ENCODE peak calls at places on chromosomes 16 and 17, in five cellular contexts. M is GM23338, Z is mammary epithelial cell, J is body of pancreas, D is mesenchymal stem cell. P is an unnamed sample.
A peak's percentile ranks its signal among the peaks of the same experiment; 100 is the strongest.

GRCh38 chr17:32627233-32628008 is 140.6 kb downstream of the CDK5R1 start:
- DNase-seq in M (peak; percentile 98), Z (no peak), J (peak; percentile 37), D (no peak), P (no peak)

GRCh38 chr16:76639685-76640289 is 362.6 kb downstream of the CNTNAP4 start:
- DNase-seq in M (peak; percentile 84), Z (peak; percentile 47), J (peak; percentile 17), D (peak; percentile 90), P (peak; percentile 36)

GRCh38 chr17:51371732-51372151 is 111.4 kb downstream of the UTP18 start:
- DNase-seq in M (peak; percentile 87), Z (peak; percentile 47), J (peak; percentile 18), D (peak; percentile 18), P (peak; percentile 37)

GRCh38 chr16:86565181-86565631 is 1.4 kb upstream of the FOXC2 start:
- DNase-seq in M (peak; percentile 32), Z (no peak), J (no peak), D (no peak), P (no peak)

GRCh38 chr17:76385892-76386786 is 1.7 kb downstream of the SPHK1 start:
- DNase-seq in M (peak; percentile 93), Z (peak; percentile 74), J (peak; percentile 78), D (peak; percentile 79), P (peak; percentile 94)

GRCh38 chr17:11899494-11899893 is 97.8 kb downstream of the ZNF18 start:
- DNase-seq in M (peak; percentile 5), Z (no peak), J (no peak), D (no peak), P (no peak)

GRCh38 chr16:75555707-75556512 is at the start of gene TMEM231:
- DNase-seq in M (peak; percentile 97), Z (peak; percentile 92), J (peak; percentile 96), D (peak; percentile 95), P (peak; percentile 98)

GRCh38 chr16:16150117-16150877 is 73.0 kb downstream of the ABCC6 start:
- DNase-seq in M (peak; percentile 28), Z (no peak), J (peak; percentile 87), D (no peak), P (peak; percentile 29)

GRCh38 chr16:67101683-67102082 is 8.1 kb upstream of the PHAF1 start:
- DNase-seq in M (no peak), Z (no peak), J (no peak), D (peak; percentile 44), P (no peak)

GRCh38 chr17:4953461-4953961 is 2.6 kb downstream of the ENO3 start:
- DNase-seq in M (no peak), Z (no peak), J (no peak), D (no peak), P (peak; percentile 65)

GRCh38 chr17:78346605-78347250 is 13.1 kb downstream of the SOCS3 start:
- DNase-seq in M (peak; percentile 37), Z (peak; percentile 54), J (no peak), D (no peak), P (no peak)

GRCh38 chr17:81487487-81488275 is 24.9 kb downstream of the ACTG1 start:
- DNase-seq in M (peak; percentile 78), Z (peak; percentile 38), J (peak; percentile 79), D (peak; percentile 66), P (peak; percentile 94)

GRCh38 chr16:78562650-78563049 is 463.2 kb downstream of the WWOX start:
- DNase-seq in M (no peak), Z (no peak), J (no peak), D (no peak), P (no peak)

GRCh38 chr17:78384479-78385175 is 6.2 kb downstream of the PGS1 start:
- DNase-seq in M (no peak), Z (no peak), J (no peak), D (no peak), P (no peak)

GRCh38 chr17:76147211-76148014 is 6.4 kb upstream of the FOXJ1 start:
- DNase-seq in M (peak; percentile 48), Z (peak; percentile 11), J (no peak), D (peak; percentile 38), P (peak; percentile 73)

GRCh38 chr16:85521737-85522042 is 91.4 kb upstream of the GSE1 start:
- DNase-seq in M (no peak), Z (no peak), J (no peak), D (no peak), P (no peak)

GRCh38 chr17:2721603-2722002 is 10.0 kb upstream of the CLUH start:
- DNase-seq in M (no peak), Z (peak; percentile 51), J (no peak), D (no peak), P (no peak)

GRCh38 chr16:56970934-56971767 is 9.4 kb downstream of the CETP start:
- DNase-seq in M (no peak), Z (no peak), J (no peak), D (no peak), P (no peak)

GRCh38 chr17:44830359-44831269 is 527 bp upstream of the GJC1 start:
- DNase-seq in M (peak; percentile 92), Z (no peak), J (peak; percentile 18), D (peak; percentile 51), P (peak; percentile 66)

GRCh38 chr17:39045948-39046679 is 78.9 kb upstream of the FBXO47 start:
- DNase-seq in M (peak; percentile 56), Z (no peak), J (no peak), D (no peak), P (no peak)

GRCh38 chr16:81273223-81273940 is 34.9 kb downstream of the BCO1 start:
- DNase-seq in M (no peak), Z (no peak), J (no peak), D (no peak), P (no peak)

GRCh38 chr16:46914556-46915201 is 30.5 kb downstream of the GPT2 start:
- DNase-seq in M (no peak), Z (no peak), J (no peak), D (no peak), P (no peak)

GRCh38 chr16:46908540-46909372 is 24.6 kb downstream of the GPT2 start:
- DNase-seq in M (peak; percentile 93), Z (peak; percentile 12), J (peak; percentile 39), D (peak; percentile 68), P (peak; percentile 84)

GRCh38 chr16:46911038-46911437 is 26.9 kb downstream of the GPT2 start:
- DNase-seq in M (no peak), Z (no peak), J (no peak), D (no peak), P (no peak)

GRCh38 chr16:46915483-46916025 is 31.4 kb downstream of the GPT2 start:
- DNase-seq in M (no peak), Z (no peak), J (no peak), D (no peak), P (no peak)

DNA sequence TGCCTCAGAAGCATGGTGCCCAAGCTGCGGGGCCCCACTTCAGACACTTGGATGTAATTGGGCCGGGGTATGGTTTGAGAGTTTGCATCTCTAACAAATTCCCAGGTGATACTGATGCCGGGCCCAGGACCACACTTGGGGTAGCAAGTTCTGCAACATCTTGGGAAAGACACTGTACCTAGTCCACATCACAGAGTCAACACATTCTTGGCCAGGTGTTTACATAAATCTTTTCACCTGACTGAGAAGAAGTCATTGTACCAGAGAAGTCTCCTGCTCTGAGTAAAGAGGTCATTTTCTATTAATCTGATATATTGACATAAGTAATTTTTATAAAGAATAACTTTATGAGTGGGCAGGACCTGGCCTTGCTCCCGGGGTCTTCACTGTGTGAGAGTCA is 27.5 kb downstream of the GPT2 start:
- DNase-seq in M (no peak), Z (no peak), J (no peak), D (no peak), P (no peak)
- H3K4me3 ChIP-seq in M (no peak overlapping the region), Z (no peak overlapping the region), J (no peak overlapping the region), D (no peak overlapping the region), P (no peak overlapping the region)

GRCh38 chr17:74558882-74559519 is 8.3 kb downstream of the CD300H start:
- DNase-seq in M (peak; percentile 36), Z (no peak), J (no peak), D (no peak), P (no peak)
- H3K4me1 ChIP-seq in M (peaks cover 4% of the 10 kb centered on the region), Z (no peaks in the 10 kb centered on the region), J (no peaks in the 10 kb centered on the region), D (no peaks in the 10 kb centered on the region), P (no peaks in the 10 kb centered on the region)

GRCh38 chr17:80262775-80263244 is 2.2 kb downstream of the RNF213 start:
- DNase-seq in M (no peak), Z (no peak), J (no peak), D (no peak), P (no peak)
- H3K4me3 ChIP-seq in M (no peak overlapping the region), Z (no peak overlapping the region), J (no peak overlapping the region), D (no peak overlapping the region), P (peak overlapping the region; percentile 92)

GRCh38 chr17:1490643-1491405 is 1.7 kb downstream of the MYO1C start:
- DNase-seq in M (peak; percentile 80), Z (peak; percentile 42), J (peak; percentile 69), D (peak; percentile 65), P (peak; percentile 78)

GRCh38 chr17:1486802-1487695 is 5.4 kb downstream of the MYO1C start:
- DNase-seq in M (peak; percentile 80), Z (peak; percentile 72), J (peak; percentile 71), D (peak; percentile 81), P (peak; percentile 70)

GRCh38 chr17:1488826-1489275 is 3.6 kb downstream of the MYO1C start:
- DNase-seq in M (no peak), Z (no peak), J (no peak), D (peak; percentile 18), P (no peak)

GRCh38 chr17:1485748-1486376 is 6.6 kb downstream of the MYO1C start:
- DNase-seq in M (peak; percentile 54), Z (peak; percentile 26), J (peak; percentile 68), D (peak; percentile 86), P (peak; percentile 79)

DNA sequence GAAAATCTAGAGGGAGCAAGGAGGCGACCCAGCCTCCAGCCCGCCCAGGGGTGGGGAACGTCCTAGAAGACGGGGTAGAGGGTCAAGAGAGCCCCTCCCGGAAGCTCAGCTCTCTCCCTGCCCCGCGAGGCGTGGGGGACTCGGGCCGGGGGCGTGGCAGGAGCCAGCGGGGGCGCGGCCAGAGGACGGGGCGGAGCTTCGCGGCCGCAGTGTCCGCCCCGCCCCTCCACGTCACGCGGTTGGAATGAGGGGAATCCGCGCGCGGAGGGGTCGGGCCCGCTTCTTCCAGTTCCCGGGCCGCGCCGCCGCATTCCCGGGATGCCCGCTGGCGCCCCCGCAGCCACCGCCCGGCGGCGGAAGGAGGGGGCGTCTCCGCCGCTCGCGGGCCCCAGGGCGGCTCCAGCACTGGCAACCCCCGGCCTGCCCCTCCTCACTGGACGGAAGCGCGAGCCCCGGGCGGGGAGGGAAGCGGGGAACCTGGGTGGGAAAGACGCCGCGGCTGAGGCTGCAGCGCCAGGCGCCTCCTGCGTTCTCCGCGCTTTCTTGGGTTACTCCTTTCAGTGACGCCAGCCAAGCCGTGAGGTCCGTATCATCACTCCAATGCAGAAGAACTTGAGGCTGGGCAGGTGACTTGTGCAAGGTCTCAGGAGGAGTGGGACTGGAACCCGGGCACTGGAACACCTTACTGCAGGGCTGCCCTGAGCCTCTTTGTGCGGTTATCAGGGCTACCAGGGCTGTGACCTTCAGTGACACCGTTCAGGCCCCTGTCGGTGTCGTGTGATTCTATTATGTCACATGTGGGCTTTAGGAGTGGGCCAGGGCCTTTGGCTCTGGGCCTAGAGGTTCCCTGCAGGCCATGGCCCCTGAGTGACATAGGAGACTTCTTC is 4.3 kb downstream of the MYO1C start:
- DNase-seq in M (peak; percentile 90), Z (peak; percentile 71), J (peak; percentile 87), D (peak; percentile 88), P (peak; percentile 98)
- H3K4me1 ChIP-seq in M (peaks cover 19% of the 10 kb centered on the region), Z (peaks cover 40% of the 10 kb centered on the region), J (peaks cover 73% of the 10 kb centered on the region), D (peaks cover 55% of the 10 kb centered on the region), P (peaks cover 49% of the 10 kb centered on the region)

P was measured in adipocyte.